ENCODE peak calls at places on chromosomes 4 and X, in ten cellular contexts. L, C, S, X, I, O, B, A, Y and V are unnamed samples.

GRCh38 chrX:12610079-12610478 is 181.1 kb upstream of the PRPS2 start:
- DNase-seq in L (peak), C (no peak), S (no peak), X (no peak), I (no peak), O (no peak), B (no peak), A (no peak), Y (no peak), V (peak)

GRCh38 chr4:97942137-97942536 is 201.1 kb downstream of the STPG2 start:
- DNase-seq in L (peak), C (no peak), S (no peak), X (no peak), I (no peak), O (no peak), B (no peak), A (no peak), Y (no peak), V (no peak)

GRCh38 chr4:23579166-23579565 is 310.7 kb downstream of the PPARGC1A start:
- DNase-seq in L (no peak), C (no peak), S (no peak), X (no peak), I (no peak), O (no peak), B (no peak), A (no peak), Y (no peak), V (no peak)

GRCh38 chrX:24668111-24668510 is 21.0 kb upstream of the PCYT1B start:
- DNase-seq in L (no peak), C (no peak), S (no peak), X (no peak), I (no peak), O (no peak), B (no peak), A (no peak), Y (no peak), V (no peak)

GRCh38 chr4:2843909-2844584 is 403 bp downstream of the ADD1 start:
- DNase-seq in L (peak), C (no peak), S (no peak), X (peak), I (no peak), O (peak), B (no peak), A (peak), Y (peak), V (no peak)

GRCh38 chr4:149344436-149344835 is 471.2 kb downstream of the IQCM start:
- DNase-seq in L (peak), C (no peak), S (no peak), X (no peak), I (no peak), O (no peak), B (no peak), A (no peak), Y (no peak), V (peak)

GRCh38 chr4:185847352-185848078 is 35.5 kb upstream of the SORBS2 start:
- DNase-seq in L (peak), C (no peak), S (peak), X (no peak), I (no peak), O (no peak), B (no peak), A (no peak), Y (no peak), V (peak)

GRCh38 chr4:8710416-8710815 is 117.9 kb downstream of the CPZ start:
- DNase-seq in L (no peak), C (peak), S (no peak), X (no peak), I (no peak), O (no peak), B (no peak), A (no peak), Y (no peak), V (no peak)

GRCh38 chr4:24063771-24064170 is 173.9 kb upstream of the PPARGC1A start:
- DNase-seq in L (no peak), C (no peak), S (no peak), X (no peak), I (no peak), O (no peak), B (no peak), A (peak), Y (no peak), V (no peak)

GRCh38 chr4:128570380-128570779 is 239.1 kb upstream of the JADE1 start:
- DNase-seq in L (peak), C (no peak), S (no peak), X (peak), I (no peak), O (no peak), B (no peak), A (no peak), Y (no peak), V (peak)

GRCh38 chr4:101644516-101644915 is 146.0 kb upstream of the BANK1 start:
- DNase-seq in L (no peak), C (no peak), S (no peak), X (no peak), I (no peak), O (no peak), B (no peak), A (peak), Y (no peak), V (no peak)

GRCh38 chr4:121003863-121004262 is 68.5 kb downstream of the NDNF start:
- DNase-seq in L (no peak), C (no peak), S (no peak), X (no peak), I (no peak), O (no peak), B (no peak), A (no peak), Y (no peak), V (no peak)

GRCh38 chr4:98092833-98093439 is 50.3 kb downstream of the STPG2 start:
- DNase-seq in L (peak), C (no peak), S (peak), X (no peak), I (no peak), O (no peak), B (no peak), A (peak), Y (no peak), V (peak)

GRCh38 chr4:19850909-19851308 is 400.8 kb upstream of the SLIT2 start:
- DNase-seq in L (peak), C (no peak), S (peak), X (no peak), I (no peak), O (no peak), B (no peak), A (no peak), Y (no peak), V (peak)

GRCh38 chrX:119646515-119646914 is 40.3 kb upstream of the NKRF start:
- DNase-seq in L (no peak), C (no peak), S (no peak), X (no peak), I (no peak), O (no peak), B (no peak), A (no peak), Y (no peak), V (no peak)

GRCh38 chrX:104281564-104281963 is 26.8 kb upstream of the ESX1 start:
- DNase-seq in L (no peak), C (no peak), S (no peak), X (no peak), I (no peak), O (no peak), B (no peak), A (no peak), Y (no peak), V (no peak)

GRCh38 chrX:106726485-106727437 is at the start of gene RNF128:
- DNase-seq in L (peak), C (peak), S (peak), X (no peak), I (no peak), O (peak), B (no peak), A (peak), Y (peak), V (peak)

GRCh38 chrX:27715610-27716009 is 92.2 kb upstream of the MAGEB10 start:
- DNase-seq in L (no peak), C (no peak), S (no peak), X (no peak), I (no peak), O (no peak), B (no peak), A (no peak), Y (no peak), V (no peak)

GRCh38 chrX:15233416-15234015 is 36.4 kb downstream of the ASB9 start:
- DNase-seq in L (peak), C (no peak), S (no peak), X (no peak), I (no peak), O (no peak), B (no peak), A (no peak), Y (no peak), V (no peak)

GRCh38 chr4:41991916-41992767 is 1.8 kb downstream of the SLC30A9 start:
- DNase-seq in L (peak), C (no peak), S (peak), X (no peak), I (no peak), O (no peak), B (no peak), A (no peak), Y (no peak), V (peak)